ENCODE peak calls at places on chromosomes 12 and 14, in eight cellular contexts. I, E, K, X, O, D, V and J are unnamed samples.

GRCh38 chr12:10113085-10113484 is 14.3 kb upstream of the CLEC1A start:
- DNase-seq in V (no peak), O (no peak), E (no peak), X (no peak), K (no peak), I (no peak), D (no peak), J (no peak)

GRCh38 chr12:106309671-106310313 is 7.3 kb downstream of the TCP11L2 start:
- DNase-seq in X (no peak), I (no peak), V (no peak), O (no peak), E (no peak), D (peak), K (peak), J (no peak)

GRCh38 chr14:55129428-55130193 is 559 bp downstream of the LGALS3 start:
- DNase-seq in O (peak), I (peak), K (peak), E (no peak), X (peak), V (peak), D (peak), J (peak)

GRCh38 chr12:88361493-88361892 is 218.8 kb downstream of the KITLG start:
- DNase-seq in X (no peak), K (no peak), D (no peak), E (no peak), O (no peak), I (no peak), V (no peak), J (no peak)

GRCh38 chr12:70664463-70664862 is 27.2 kb upstream of the PTPRB start:
- DNase-seq in E (no peak), V (peak), O (peak), K (no peak), I (no peak), D (peak), X (no peak), J (no peak)

GRCh38 chr12:117404940-117405339 is 43.5 kb upstream of the NOS1 start:
- DNase-seq in K (no peak), O (no peak), V (no peak), I (no peak), X (no peak), E (no peak), D (no peak), J (no peak)

GRCh38 chr12:473863-474577 is 14.3 kb downstream of the B4GALNT3 start:
- DNase-seq in K (no peak), O (no peak), D (no peak), V (peak), X (no peak), I (no peak), E (no peak), J (no peak)

GRCh38 chr12:77120156-77120555 is 54.8 kb upstream of the E2F7 start:
- DNase-seq in K (no peak), V (no peak), I (no peak), O (no peak), E (no peak), D (peak), X (no peak), J (no peak)